ENCODE peak calls at places on chromosomes 1 and 21, in five cellular contexts. One of them, this sample, is unnamed.

GRCh38 chr1:83509229-83509870 is 489.6 kb downstream of the TTLL7 start:
- DNase-seq in kidney epithelial cell: no peak
- DNase-seq in fibroblast of villous mesenchyme: peak; percentile 8
- DNase-seq in activated CD4-positive, alpha-beta T cell treated with anti-CD3 and anti-CD28 coated beads, Interleukin-2, amount 50 U/mL, for 4 hours: no peak
- DNase-seq in prostate gland: no peak
- DNase-seq in this sample: no peak

GRCh38 chr1:154352581-154353459 is 27.5 kb downstream of the ATP8B2 start:
- DNase-seq in kidney epithelial cell: peak; percentile 7
- DNase-seq in fibroblast of villous mesenchyme: peak; percentile 81
- DNase-seq in activated CD4-positive, alpha-beta T cell treated with anti-CD3 and anti-CD28 coated beads, Interleukin-2, amount 50 U/mL, for 4 hours: peak; percentile 44
- DNase-seq in prostate gland: peak; percentile 32
- DNase-seq in this sample: peak; percentile 68

GRCh38 chr1:22089787-22090186 is 37.3 kb downstream of the CDC42 start:
- DNase-seq in kidney epithelial cell: no peak
- DNase-seq in fibroblast of villous mesenchyme: no peak
- DNase-seq in activated CD4-positive, alpha-beta T cell treated with anti-CD3 and anti-CD28 coated beads, Interleukin-2, amount 50 U/mL, for 4 hours: no peak
- DNase-seq in prostate gland: no peak
- DNase-seq in this sample: no peak

GRCh38 chr1:8170059-8170835 is 144.1 kb upstream of the ERRFI1 start:
- DNase-seq in kidney epithelial cell: no peak
- DNase-seq in fibroblast of villous mesenchyme: no peak
- DNase-seq in activated CD4-positive, alpha-beta T cell treated with anti-CD3 and anti-CD28 coated beads, Interleukin-2, amount 50 U/mL, for 4 hours: no peak
- DNase-seq in prostate gland: peak; percentile 24
- DNase-seq in this sample: no peak

GRCh38 chr21:45158491-45159423 is 84.4 kb downstream of the ADARB1 start:
- DNase-seq in kidney epithelial cell: no peak
- DNase-seq in fibroblast of villous mesenchyme: no peak
- DNase-seq in activated CD4-positive, alpha-beta T cell treated with anti-CD3 and anti-CD28 coated beads, Interleukin-2, amount 50 U/mL, for 4 hours: no peak
- DNase-seq in prostate gland: no peak
- DNase-seq in this sample: no peak

GRCh38 chr21:31557956-31558838 is 101.3 kb upstream of the SOD1 start:
- DNase-seq in kidney epithelial cell: no peak
- DNase-seq in fibroblast of villous mesenchyme: no peak
- DNase-seq in activated CD4-positive, alpha-beta T cell treated with anti-CD3 and anti-CD28 coated beads, Interleukin-2, amount 50 U/mL, for 4 hours: peak; percentile 26
- DNase-seq in prostate gland: peak; percentile 9
- DNase-seq in this sample: peak; percentile 5

GRCh38 chr21:37233551-37234146 is 33.5 kb downstream of the VPS26C start:
- DNase-seq in kidney epithelial cell: no peak
- DNase-seq in fibroblast of villous mesenchyme: no peak
- DNase-seq in activated CD4-positive, alpha-beta T cell treated with anti-CD3 and anti-CD28 coated beads, Interleukin-2, amount 50 U/mL, for 4 hours: no peak
- DNase-seq in prostate gland: no peak
- DNase-seq in this sample: no peak

GRCh38 chr1:179369751-179370341 is 4.1 kb downstream of the AXDND1 start:
- DNase-seq in kidney epithelial cell: no peak
- DNase-seq in fibroblast of villous mesenchyme: peak; percentile 82
- DNase-seq in activated CD4-positive, alpha-beta T cell treated with anti-CD3 and anti-CD28 coated beads, Interleukin-2, amount 50 U/mL, for 4 hours: no peak
- DNase-seq in prostate gland: peak; percentile 41
- DNase-seq in this sample: peak; percentile 19

GRCh38 chr1:210233216-210233494 is 559 bp downstream of the SERTAD4 start:
- DNase-seq in kidney epithelial cell: no peak
- DNase-seq in fibroblast of villous mesenchyme: no peak
- DNase-seq in activated CD4-positive, alpha-beta T cell treated with anti-CD3 and anti-CD28 coated beads, Interleukin-2, amount 50 U/mL, for 4 hours: no peak
- DNase-seq in prostate gland: no peak
- DNase-seq in this sample: no peak

GRCh38 chr1:198939946-198940345 is 301.1 kb downstream of the PTPRC start:
- DNase-seq in kidney epithelial cell: no peak
- DNase-seq in fibroblast of villous mesenchyme: no peak
- DNase-seq in activated CD4-positive, alpha-beta T cell treated with anti-CD3 and anti-CD28 coated beads, Interleukin-2, amount 50 U/mL, for 4 hours: no peak
- DNase-seq in prostate gland: no peak
- DNase-seq in this sample: no peak

GRCh38 chr1:10730985-10731384 is 65.5 kb downstream of the CASZ1 start:
- DNase-seq in kidney epithelial cell: peak; percentile 74
- DNase-seq in fibroblast of villous mesenchyme: peak; percentile 67
- DNase-seq in activated CD4-positive, alpha-beta T cell treated with anti-CD3 and anti-CD28 coated beads, Interleukin-2, amount 50 U/mL, for 4 hours: no peak
- DNase-seq in prostate gland: no peak
- DNase-seq in this sample: no peak

GRCh38 chr1:180994262-180994661 is 28.4 kb downstream of the STX6 start:
- DNase-seq in kidney epithelial cell: no peak
- DNase-seq in fibroblast of villous mesenchyme: peak; percentile 26
- DNase-seq in activated CD4-positive, alpha-beta T cell treated with anti-CD3 and anti-CD28 coated beads, Interleukin-2, amount 50 U/mL, for 4 hours: no peak
- DNase-seq in prostate gland: no peak
- DNase-seq in this sample: no peak

GRCh38 chr1:24364975-24365678 is 46.0 kb downstream of the GRHL3 start:
- DNase-seq in kidney epithelial cell: peak; percentile 67
- DNase-seq in fibroblast of villous mesenchyme: peak; percentile 79
- DNase-seq in activated CD4-positive, alpha-beta T cell treated with anti-CD3 and anti-CD28 coated beads, Interleukin-2, amount 50 U/mL, for 4 hours: no peak
- DNase-seq in prostate gland: no peak
- DNase-seq in this sample: no peak